ENCODE peak calls at places on chromosomes 11 and 22, in eight cellular contexts. S is pancreas; I is stimulated activated naive CD8-positive, alpha-beta T cell treated with anti-CD3 and anti-CD28 coated beads, Interleukin-15, amount 100 ng/mL, for 72 hours; T is activated T-helper 17 cell treated with anti-CD3 and anti-CD28 coated beads, Interleukin-2, amount 50 U/mL, for 72 hours; R is PC-3; G is left colon; U is activated CD8-positive, alpha-beta T cell treated with anti-CD3 and anti-CD28 coated beads for 36 hours; V is Panc1. H is an unnamed sample.
A peak's percentile ranks its signal among the peaks of the same experiment; 100 is the strongest.

GRCh38 chr11:47431356-47432083 is 5.3 kb upstream of the PSMC3 start:
- ATAC-seq in S (no peak), I (no peak), T (no peak), R (no peak), G (no peak), U (no peak), V (no peak), H (no peak)

GRCh38 chr11:18731427-18731826 is 5.4 kb upstream of the IGSF22 start:
- ATAC-seq in S (no peak), I (no peak), T (no peak), R (no peak), G (no peak), U (peak; percentile 5), V (no peak), H (no peak)

GRCh38 chr22:37520754-37521153 is 1.5 kb upstream of the CARD10 start:
- ATAC-seq in S (no peak), I (no peak), T (no peak), R (no peak), G (no peak), U (no peak), V (no peak), H (no peak)

GRCh38 chr11:75851203-75851602 is 36.2 kb downstream of the UVRAG start:
- ATAC-seq in S (peak; percentile 29), I (no peak), T (no peak), R (peak; percentile 71), G (no peak), U (no peak), V (no peak), H (no peak)

GRCh38 chr11:133966924-133967598 is 10.3 kb upstream of the IGSF9B start:
- ATAC-seq in S (peak; percentile 81), I (peak; percentile 86), T (peak; percentile 82), R (no peak), G (peak; percentile 47), U (peak; percentile 92), V (peak; percentile 67), H (no peak)

GRCh38 chr22:23178512-23179254 is 1.6 kb upstream of the BCR start:
- ATAC-seq in S (peak; percentile 71), I (no peak), T (no peak), R (peak; percentile 26), G (peak; percentile 38), U (no peak), V (peak; percentile 58), H (peak; percentile 36)

GRCh38 chr11:66498508-66498907 is 11.9 kb upstream of the BBS1 start:
- ATAC-seq in S (no peak), I (no peak), T (no peak), R (no peak), G (peak; percentile 94), U (no peak), V (no peak), H (no peak)

GRCh38 chr22:26445577-26446275 is 16.7 kb downstream of the ASPHD2 start:
- ATAC-seq in S (no peak), I (no peak), T (no peak), R (no peak), G (peak; percentile 64), U (no peak), V (no peak), H (no peak)

GRCh38 chr11:35250631-35251030 is 111.7 kb downstream of the CD44 start:
- ATAC-seq in S (no peak), I (no peak), T (no peak), R (no peak), G (no peak), U (no peak), V (no peak), H (no peak)

GRCh38 chr11:134584001-134584561 is 172.0 kb upstream of the B3GAT1 start:
- ATAC-seq in S (no peak), I (no peak), T (no peak), R (no peak), G (no peak), U (no peak), V (no peak), H (no peak)

GRCh38 chr11:63667993-63668392 is 3.2 kb downstream of the ATL3 start:
- ATAC-seq in S (no peak), I (no peak), T (peak; percentile 67), R (peak; percentile 66), G (no peak), U (peak; percentile 34), V (no peak), H (no peak)

GRCh38 chr11:67199751-67200150 is 66.5 kb upstream of the GRK2 start:
- ATAC-seq in S (no peak), I (no peak), T (no peak), R (no peak), G (no peak), U (no peak), V (no peak), H (no peak)

GRCh38 chr11:27295928-27296327 is 67.1 kb downstream of the CCDC34 start:
- ATAC-seq in S (no peak), I (no peak), T (no peak), R (no peak), G (no peak), U (no peak), V (peak; percentile 52), H (no peak)

GRCh38 chr11:99148352-99148751 is 127.6 kb downstream of the CNTN5 start:
- ATAC-seq in S (no peak), I (no peak), T (no peak), R (no peak), G (no peak), U (no peak), V (no peak), H (no peak)

GRCh38 chr11:8886332-8886731 is 24.7 kb upstream of the AKIP1 start:
- ATAC-seq in S (no peak), I (no peak), T (no peak), R (peak; percentile 27), G (no peak), U (no peak), V (no peak), H (no peak)

GRCh38 chr11:104332110-104332509 is 168.2 kb upstream of the PDGFD start:
- ATAC-seq in S (no peak), I (no peak), T (no peak), R (peak; percentile 55), G (no peak), U (no peak), V (no peak), H (no peak)

GRCh38 chr11:75668508-75669297 is at the start of gene MAP6:
- ATAC-seq in S (peak; percentile 53), I (peak; percentile 57), T (peak; percentile 40), R (peak; percentile 40), G (peak; percentile 84), U (peak; percentile 55), V (peak; percentile 73), H (peak; percentile 49)

GRCh38 chr11:61334434-61335354 is 1.7 kb downstream of the TKFC start:
- ATAC-seq in S (no peak), I (no peak), T (no peak), R (peak; percentile 12), G (no peak), U (no peak), V (no peak), H (no peak)

GRCh38 chr22:31790240-31790639 is 36.4 kb downstream of the DEPDC5 start:
- ATAC-seq in S (no peak), I (no peak), T (no peak), R (no peak), G (no peak), U (no peak), V (no peak), H (no peak)

GRCh38 chr11:125165111-125165663 is 636 bp downstream of the PKNOX2 start:
- ATAC-seq in S (peak; percentile 52), I (peak; percentile 32), T (peak; percentile 17), R (peak; percentile 56), G (peak; percentile 33), U (no peak), V (peak; percentile 74), H (peak; percentile 33)

GRCh38 chr22:30697975-30698374 is 3.3 kb downstream of the OSBP2 start:
- ATAC-seq in S (no peak), I (no peak), T (no peak), R (no peak), G (no peak), U (no peak), V (no peak), H (no peak)

GRCh38 chr11:103488021-103488420 is 378.8 kb downstream of the DYNC2H1 start:
- ATAC-seq in S (no peak), I (peak; percentile 95), T (peak; percentile 92), R (peak; percentile 60), G (no peak), U (peak; percentile 85), V (no peak), H (no peak)

GRCh38 chr11:111327908-111328624 is 29.7 kb downstream of the POU2AF3 start:
- ATAC-seq in S (peak; percentile 90), I (no peak), T (no peak), R (no peak), G (no peak), U (peak; percentile 10), V (peak; percentile 47), H (no peak)

GRCh38 chr11:83070044-83070877 is 1.4 kb downstream of the RAB30 start:
- ATAC-seq in S (no peak), I (no peak), T (no peak), R (peak; percentile 18), G (no peak), U (no peak), V (no peak), H (no peak)

GRCh38 chr11:122440783-122441701 is 214.5 kb upstream of the UBASH3B start:
- ATAC-seq in S (peak; percentile 59), I (no peak), T (no peak), R (no peak), G (no peak), U (no peak), V (no peak), H (peak; percentile 27)

GRCh38 chr11:134837166-134837886 is 425.3 kb upstream of the B3GAT1 start:
- ATAC-seq in S (no peak), I (peak; percentile 28), T (no peak), R (no peak), G (no peak), U (no peak), V (peak; percentile 9), H (no peak)

GRCh38 chr11:47587733-47588326 is 1.4 kb downstream of the FAM180B start:
- ATAC-seq in S (peak; percentile 72), I (no peak), T (no peak), R (no peak), G (peak; percentile 7), U (no peak), V (peak; percentile 19), H (peak; percentile 49)

GRCh38 chr11:108101090-108101775 is 20.1 kb upstream of the ACAT1 start:
- ATAC-seq in S (no peak), I (no peak), T (no peak), R (no peak), G (no peak), U (no peak), V (peak; percentile 48), H (no peak)

GRCh38 chr22:37731804-37732471 is 35.1 kb downstream of the TRIOBP start:
- ATAC-seq in S (peak; percentile 63), I (no peak), T (no peak), R (no peak), G (peak; percentile 83), U (no peak), V (no peak), H (no peak)

GRCh38 chr11:35247863-35248262 is 108.9 kb downstream of the CD44 start:
- ATAC-seq in S (no peak), I (peak; percentile 82), T (peak; percentile 61), R (no peak), G (no peak), U (peak; percentile 60), V (no peak), H (no peak)

GRCh38 chr11:12235549-12235944 is 125.2 kb downstream of the MICAL2 start:
- ATAC-seq in S (no peak), I (peak; percentile 49), T (peak; percentile 34), R (no peak), G (peak; percentile 11), U (peak; percentile 19), V (peak; percentile 73), H (no peak)

H was measured in gastroesophageal sphincter.